ENCODE peak calls at places on chromosomes 5 and 9, in seven cellular contexts. One of them, this sample, is unnamed.

GRCh38 chr9:129746092-129746760 is 6.6 kb downstream of the PTGES start:
- DNase-seq in Kasumi-1: no peak
- DNase-seq in neural crest cell: no peak
- DNase-seq in cardiac septum: no peak
- DNase-seq in iris pigment epithelial cell: peak; percentile 65
- DNase-seq in NCI-H1092 treated with DMSO at 0.1 percent for 48 hours: no peak
- DNase-seq in posterior vena cava: no peak
- DNase-seq in this sample: no peak

GRCh38 chr5:33592245-33592644 is 151.5 kb downstream of the TARS1 start:
- DNase-seq in Kasumi-1: no peak
- DNase-seq in neural crest cell: no peak
- DNase-seq in cardiac septum: no peak
- DNase-seq in iris pigment epithelial cell: no peak
- DNase-seq in NCI-H1092 treated with DMSO at 0.1 percent for 48 hours: no peak
- DNase-seq in posterior vena cava: no peak
- DNase-seq in this sample: no peak

GRCh38 chr5:43401827-43402226 is 10.4 kb downstream of the CCL28 start:
- DNase-seq in Kasumi-1: peak; percentile 31
- DNase-seq in neural crest cell: no peak
- DNase-seq in cardiac septum: no peak
- DNase-seq in iris pigment epithelial cell: peak; percentile 24
- DNase-seq in NCI-H1092 treated with DMSO at 0.1 percent for 48 hours: no peak
- DNase-seq in posterior vena cava: no peak
- DNase-seq in this sample: no peak

GRCh38 chr9:16344343-16344742 is 526.1 kb downstream of the BNC2 start:
- DNase-seq in Kasumi-1: no peak
- DNase-seq in neural crest cell: no peak
- DNase-seq in cardiac septum: no peak
- DNase-seq in iris pigment epithelial cell: peak; percentile 91
- DNase-seq in NCI-H1092 treated with DMSO at 0.1 percent for 48 hours: no peak
- DNase-seq in posterior vena cava: no peak
- DNase-seq in this sample: no peak

GRCh38 chr5:33271606-33272005 is 169.2 kb upstream of the TARS1 start:
- DNase-seq in Kasumi-1: no peak
- DNase-seq in neural crest cell: no peak
- DNase-seq in cardiac septum: no peak
- DNase-seq in iris pigment epithelial cell: no peak
- DNase-seq in NCI-H1092 treated with DMSO at 0.1 percent for 48 hours: no peak
- DNase-seq in posterior vena cava: no peak
- DNase-seq in this sample: no peak

GRCh38 chr5:139692605-139693340 is 44.6 kb downstream of the CXXC5 start:
- DNase-seq in Kasumi-1: no peak
- DNase-seq in neural crest cell: peak; percentile 61
- DNase-seq in cardiac septum: peak; percentile 71
- DNase-seq in iris pigment epithelial cell: no peak
- DNase-seq in NCI-H1092 treated with DMSO at 0.1 percent for 48 hours: no peak
- DNase-seq in posterior vena cava: no peak
- DNase-seq in this sample: no peak

GRCh38 chr5:16995372-16995771 is 59.3 kb upstream of the MYO10 start:
- DNase-seq in Kasumi-1: no peak
- DNase-seq in neural crest cell: no peak
- DNase-seq in cardiac septum: no peak
- DNase-seq in iris pigment epithelial cell: peak; percentile 22
- DNase-seq in NCI-H1092 treated with DMSO at 0.1 percent for 48 hours: no peak
- DNase-seq in posterior vena cava: no peak
- DNase-seq in this sample: no peak

GRCh38 chr5:131994090-131994489 is 17.4 kb downstream of the ACSL6 start:
- DNase-seq in Kasumi-1: no peak
- DNase-seq in neural crest cell: no peak
- DNase-seq in cardiac septum: no peak
- DNase-seq in iris pigment epithelial cell: no peak
- DNase-seq in NCI-H1092 treated with DMSO at 0.1 percent for 48 hours: no peak
- DNase-seq in posterior vena cava: peak; percentile 74
- DNase-seq in this sample: no peak

GRCh38 chr5:142796492-142797109 is 26.4 kb downstream of the ARHGAP26 start:
- DNase-seq in Kasumi-1: no peak
- DNase-seq in neural crest cell: no peak
- DNase-seq in cardiac septum: no peak
- DNase-seq in iris pigment epithelial cell: no peak
- DNase-seq in NCI-H1092 treated with DMSO at 0.1 percent for 48 hours: no peak
- DNase-seq in posterior vena cava: no peak
- DNase-seq in this sample: no peak

GRCh38 chr5:115795700-115796099 is 20.8 kb downstream of the CDO1 start:
- DNase-seq in Kasumi-1: no peak
- DNase-seq in neural crest cell: no peak
- DNase-seq in cardiac septum: no peak
- DNase-seq in iris pigment epithelial cell: no peak
- DNase-seq in NCI-H1092 treated with DMSO at 0.1 percent for 48 hours: no peak
- DNase-seq in posterior vena cava: no peak
- DNase-seq in this sample: no peak

GRCh38 chr9:68690088-68690487 is 15.0 kb upstream of the PIP5K1B start:
- DNase-seq in Kasumi-1: no peak
- DNase-seq in neural crest cell: no peak
- DNase-seq in cardiac septum: peak; percentile 81
- DNase-seq in iris pigment epithelial cell: no peak
- DNase-seq in NCI-H1092 treated with DMSO at 0.1 percent for 48 hours: no peak
- DNase-seq in posterior vena cava: no peak
- DNase-seq in this sample: no peak

GRCh38 chr5:82754759-82755158 is 322.4 kb downstream of the TMEM167A start:
- DNase-seq in Kasumi-1: no peak
- DNase-seq in neural crest cell: no peak
- DNase-seq in cardiac septum: no peak
- DNase-seq in iris pigment epithelial cell: no peak
- DNase-seq in NCI-H1092 treated with DMSO at 0.1 percent for 48 hours: no peak
- DNase-seq in posterior vena cava: no peak
- DNase-seq in this sample: no peak

GRCh38 chr5:43121565-43122484 is 1.1 kb downstream of the ZNF131 start:
- DNase-seq in Kasumi-1: peak; percentile 83
- DNase-seq in neural crest cell: peak; percentile 49
- DNase-seq in cardiac septum: no peak
- DNase-seq in iris pigment epithelial cell: peak; percentile 74
- DNase-seq in NCI-H1092 treated with DMSO at 0.1 percent for 48 hours: peak; percentile 83
- DNase-seq in posterior vena cava: no peak
- DNase-seq in this sample: no peak

GRCh38 chr9:15349892-15350761 is 43.1 kb upstream of the TTC39B start:
- DNase-seq in Kasumi-1: no peak
- DNase-seq in neural crest cell: no peak
- DNase-seq in cardiac septum: no peak
- DNase-seq in iris pigment epithelial cell: peak; percentile 32
- DNase-seq in NCI-H1092 treated with DMSO at 0.1 percent for 48 hours: no peak
- DNase-seq in posterior vena cava: no peak
- DNase-seq in this sample: no peak

GRCh38 chr5:43313854-43314457 is 744 bp upstream of the HMGCS1 start:
- DNase-seq in Kasumi-1: no peak
- DNase-seq in neural crest cell: peak; percentile 18
- DNase-seq in cardiac septum: no peak
- DNase-seq in iris pigment epithelial cell: no peak
- DNase-seq in NCI-H1092 treated with DMSO at 0.1 percent for 48 hours: peak; percentile 91
- DNase-seq in posterior vena cava: no peak
- DNase-seq in this sample: no peak

GRCh38 chr5:97968346-97968745 is 785.3 kb upstream of the RIOK2 start:
- DNase-seq in Kasumi-1: no peak
- DNase-seq in neural crest cell: no peak
- DNase-seq in cardiac septum: no peak
- DNase-seq in iris pigment epithelial cell: no peak
- DNase-seq in NCI-H1092 treated with DMSO at 0.1 percent for 48 hours: no peak
- DNase-seq in posterior vena cava: no peak
- DNase-seq in this sample: no peak

GRCh38 chr5:177027665-177028064 is 5.2 kb downstream of the ZNF346 start:
- DNase-seq in Kasumi-1: no peak
- DNase-seq in neural crest cell: no peak
- DNase-seq in cardiac septum: no peak
- DNase-seq in iris pigment epithelial cell: no peak
- DNase-seq in NCI-H1092 treated with DMSO at 0.1 percent for 48 hours: no peak
- DNase-seq in posterior vena cava: no peak
- DNase-seq in this sample: no peak

GRCh38 chr5:143188692-143189091 is 214.8 kb downstream of the NR3C1 start:
- DNase-seq in Kasumi-1: no peak
- DNase-seq in neural crest cell: no peak
- DNase-seq in cardiac septum: no peak
- DNase-seq in iris pigment epithelial cell: no peak
- DNase-seq in NCI-H1092 treated with DMSO at 0.1 percent for 48 hours: no peak
- DNase-seq in posterior vena cava: no peak
- DNase-seq in this sample: no peak

GRCh38 chr5:91293131-91293530 is 90.0 kb downstream of the ARRDC3 start:
- DNase-seq in Kasumi-1: no peak
- DNase-seq in neural crest cell: no peak
- DNase-seq in cardiac septum: no peak
- DNase-seq in iris pigment epithelial cell: peak; percentile 70
- DNase-seq in NCI-H1092 treated with DMSO at 0.1 percent for 48 hours: no peak
- DNase-seq in posterior vena cava: no peak
- DNase-seq in this sample: no peak

GRCh38 chr9:34139477-34140146 is 13.1 kb upstream of the DCAF12 start:
- DNase-seq in Kasumi-1: peak; percentile 78
- DNase-seq in neural crest cell: no peak
- DNase-seq in cardiac septum: no peak
- DNase-seq in iris pigment epithelial cell: peak; percentile 92
- DNase-seq in NCI-H1092 treated with DMSO at 0.1 percent for 48 hours: peak; percentile 34
- DNase-seq in posterior vena cava: no peak
- DNase-seq in this sample: peak; percentile 22

GRCh38 chr9:33229359-33230120 is 10.4 kb upstream of the SPINK4 start:
- DNase-seq in Kasumi-1: no peak
- DNase-seq in neural crest cell: no peak
- DNase-seq in cardiac septum: no peak
- DNase-seq in iris pigment epithelial cell: no peak
- DNase-seq in NCI-H1092 treated with DMSO at 0.1 percent for 48 hours: peak; percentile 16
- DNase-seq in posterior vena cava: peak; percentile 24
- DNase-seq in this sample: no peak

GRCh38 chr5:138989720-138990119 is 114.6 kb upstream of the LRRTM2 start:
- DNase-seq in Kasumi-1: no peak
- DNase-seq in neural crest cell: no peak
- DNase-seq in cardiac septum: no peak
- DNase-seq in iris pigment epithelial cell: peak; percentile 67
- DNase-seq in NCI-H1092 treated with DMSO at 0.1 percent for 48 hours: no peak
- DNase-seq in posterior vena cava: peak; percentile 26
- DNase-seq in this sample: no peak

GRCh38 chr9:130627051-130627450 is 37.3 kb upstream of the PRDM12 start:
- DNase-seq in Kasumi-1: no peak
- DNase-seq in neural crest cell: no peak
- DNase-seq in cardiac septum: no peak
- DNase-seq in iris pigment epithelial cell: no peak
- DNase-seq in NCI-H1092 treated with DMSO at 0.1 percent for 48 hours: no peak
- DNase-seq in posterior vena cava: peak; percentile 75
- DNase-seq in this sample: no peak

GRCh38 chr9:12955510-12956163 is 180.8 kb downstream of the LURAP1L start:
- DNase-seq in Kasumi-1: no peak
- DNase-seq in neural crest cell: no peak
- DNase-seq in cardiac septum: no peak
- DNase-seq in iris pigment epithelial cell: no peak
- DNase-seq in NCI-H1092 treated with DMSO at 0.1 percent for 48 hours: no peak
- DNase-seq in posterior vena cava: no peak
- DNase-seq in this sample: no peak

GRCh38 chr9:106921989-106922388 is 59.0 kb downstream of the ZNF462 start:
- DNase-seq in Kasumi-1: no peak
- DNase-seq in neural crest cell: no peak
- DNase-seq in cardiac septum: no peak
- DNase-seq in iris pigment epithelial cell: peak; percentile 66
- DNase-seq in NCI-H1092 treated with DMSO at 0.1 percent for 48 hours: no peak
- DNase-seq in posterior vena cava: no peak
- DNase-seq in this sample: no peak